ENCODE peak calls at places on chromosome 19, in four cellular contexts. G, A, K and W are unnamed samples.

GRCh38 chr19:49546825-49547565 is 19.2 kb downstream of the RCN3 start:
- DNase-seq in A (peak), K (peak), G (peak), W (peak)

GRCh38 chr19:42225718-42226292 is 5.7 kb downstream of the ZNF526 start:
- DNase-seq in A (no peak), G (no peak), K (no peak), W (no peak)

GRCh38 chr19:45655073-45655472 is 12.9 kb upstream of the GIPR start:
- DNase-seq in G (no peak), A (no peak), K (no peak), W (no peak)

GRCh38 chr19:53595510-53595867 is 36.3 kb upstream of the DPRX start:
- DNase-seq in K (no peak), G (no peak), A (no peak), W (no peak)

GRCh38 chr19:32692727-32693061 is 1.1 kb downstream of the NUDT19 start:
- DNase-seq in G (no peak), A (no peak), K (no peak), W (no peak)

GRCh38 chr19:43675269-43675879 is 5.4 kb upstream of the PLAUR start:
- DNase-seq in G (no peak), K (no peak), A (peak), W (no peak)

GRCh38 chr19:55777528-55777927 is 8.6 kb downstream of the RFPL4AL1 start:
- DNase-seq in K (no peak), G (no peak), A (no peak), W (no peak)

GRCh38 chr19:30003862-30004261 is 61.8 kb downstream of the URI1 start:
- DNase-seq in K (no peak), A (no peak), G (no peak), W (no peak)

GRCh38 chr19:7841751-7842660 is 12.0 kb downstream of the EVI5L start:
- DNase-seq in G (no peak), K (no peak), A (no peak), W (no peak)

GRCh38 chr19:18464646-18465045 is 26.7 kb upstream of the ISYNA1 start:
- DNase-seq in K (peak), A (peak), G (no peak), W (peak)

GRCh38 chr19:56837892-56838679 is 2.4 kb downstream of the PEG3 start:
- DNase-seq in A (no peak), G (no peak), K (peak), W (no peak)

GRCh38 chr19:29528946-29529645 is 3.3 kb downstream of the VSTM2B start:
- DNase-seq in G (no peak), K (no peak), A (no peak), W (no peak)

GRCh38 chr19:17869114-17869608 is 2.6 kb upstream of the SLC5A5 start:
- DNase-seq in G (no peak), K (no peak), A (no peak), W (no peak)

GRCh38 chr19:5990289-5990797 is 12.4 kb upstream of the RANBP3 start:
- DNase-seq in G (no peak), K (no peak), A (no peak), W (no peak)

GRCh38 chr19:5293607-5294089 is 47.0 kb downstream of the PTPRS start:
- DNase-seq in G (no peak), A (peak), K (no peak), W (no peak)

GRCh38 chr19:39502640-39503417 is 4.1 kb downstream of the DLL3 start:
- DNase-seq in G (peak), K (no peak), A (no peak), W (no peak)

GRCh38 chr19:32017341-32017948 is 328.0 kb upstream of the ZNF507 start:
- DNase-seq in G (no peak), K (no peak), A (no peak), W (peak)